ENCODE peak calls at places on chromosomes 13 and 19, in nine cellular contexts. K is epithelial cell of esophagus, A is adrenal gland, V is upper lobe of right lung, Z is neural progenitor cell, M is left ventricle myocardium inferior, Y is Peyer's patch, H is activated B cell treated with CpG ODN at 0.5 μM for 24 hours, I is breast epithelium. F is an unnamed sample.
A peak's percentile ranks its signal among the peaks of the same experiment; 100 is the strongest.

GRCh38 chr13:109785892-109786450 is 412 bp downstream of the IRS2 start:
- DNase-seq in K (no peak), A (peak; percentile 50), V (no peak), Z (no peak), M (no peak), Y (no peak), H (peak; percentile 34), I (no peak), F (no peak)

GRCh38 chr13:102597029-102598015 is 536 bp downstream of the TPP2 start:
- DNase-seq in K (peak; percentile 6), A (peak; percentile 41), V (no peak), Z (peak; percentile 42), M (peak; percentile 16), Y (peak; percentile 25), H (peak; percentile 40), I (no peak), F (peak; percentile 40)

GRCh38 chr19:34325961-34326360 is 39.0 kb upstream of the GPI start:
- DNase-seq in K (no peak), A (no peak), V (no peak), Z (no peak), M (no peak), Y (no peak), H (no peak), I (no peak), F (no peak)

GRCh38 chr19:42021185-42021584 is 27.2 kb upstream of the ATP1A3 start:
- DNase-seq in K (no peak), A (no peak), V (no peak), Z (no peak), M (no peak), Y (no peak), H (no peak), I (no peak), F (no peak)

GRCh38 chr19:13163609-13164364 is 13.6 kb downstream of the IER2 start:
- DNase-seq in K (peak; percentile 57), A (peak; percentile 77), V (peak; percentile 86), Z (peak; percentile 94), M (peak; percentile 67), Y (peak; percentile 74), H (peak; percentile 50), I (peak; percentile 76), F (no peak)

GRCh38 chr19:13062317-13062716 is 40.3 kb downstream of the LYL1 start:
- DNase-seq in K (no peak), A (no peak), V (no peak), Z (no peak), M (no peak), Y (no peak), H (no peak), I (no peak), F (no peak)

GRCh38 chr19:35449347-35450043 is 1.4 kb downstream of the FFAR2 start:
- DNase-seq in K (peak; percentile 19), A (no peak), V (no peak), Z (no peak), M (no peak), Y (no peak), H (no peak), I (no peak), F (no peak)

GRCh38 chr13:50712469-50712868 is 131.0 kb downstream of the DLEU7 start:
- DNase-seq in K (no peak), A (no peak), V (no peak), Z (no peak), M (no peak), Y (no peak), H (no peak), I (no peak), F (no peak)

GRCh38 chr19:8517551-8518442 is 3.8 kb upstream of the ZNF414 start:
- DNase-seq in K (no peak), A (peak; percentile 55), V (no peak), Z (no peak), M (no peak), Y (peak; percentile 66), H (no peak), I (no peak), F (peak; percentile 47)

GRCh38 chr19:49210108-49210900 is 52.7 kb downstream of the TRPM4 start:
- DNase-seq in K (peak; percentile 41), A (peak; percentile 75), V (peak; percentile 71), Z (peak; percentile 94), M (no peak), Y (no peak), H (peak; percentile 32), I (no peak), F (no peak)

GRCh38 chr19:10667867-10668266 is 13.7 kb downstream of the ILF3 start:
- DNase-seq in K (no peak), A (no peak), V (no peak), Z (no peak), M (no peak), Y (no peak), H (no peak), I (no peak), F (no peak)

GRCh38 chr13:112132142-112132541 is 65.2 kb downstream of the SOX1 start:
- DNase-seq in K (no peak), A (no peak), V (peak; percentile 48), Z (no peak), M (no peak), Y (no peak), H (no peak), I (no peak), F (no peak)

GRCh38 chr19:17243854-17244617 is 1.7 kb downstream of the NR2F6 start:
- DNase-seq in K (no peak), A (peak; percentile 78), V (peak; percentile 80), Z (peak; percentile 76), M (peak; percentile 75), Y (no peak), H (no peak), I (no peak), F (no peak)

GRCh38 chr13:82747948-82748347 is 1134.3 kb downstream of the SLITRK1 start:
- DNase-seq in K (no peak), A (no peak), V (no peak), Z (no peak), M (no peak), Y (no peak), H (no peak), I (no peak), F (no peak)

GRCh38 chr13:99214691-99215090 is 14.0 kb downstream of the UBAC2 start:
- DNase-seq in K (no peak), A (no peak), V (no peak), Z (no peak), M (no peak), Y (no peak), H (no peak), I (no peak), F (no peak)

GRCh38 chr13:95129004-95129403 is 172.2 kb downstream of the ABCC4 start:
- DNase-seq in K (no peak), A (no peak), V (no peak), Z (no peak), M (no peak), Y (no peak), H (no peak), I (no peak), F (no peak)

GRCh38 chr19:43718627-43719377 is 2.9 kb downstream of the IRGC start:
- DNase-seq in K (no peak), A (no peak), V (no peak), Z (no peak), M (no peak), Y (no peak), H (no peak), I (no peak), F (no peak)

GRCh38 chr19:55581145-55581827 is 638 bp upstream of the ZNF579 start:
- DNase-seq in K (peak; percentile 21), A (no peak), V (no peak), Z (peak; percentile 49), M (no peak), Y (no peak), H (no peak), I (no peak), F (no peak)

GRCh38 chr13:37118002-37118401 is 12.5 kb upstream of the CSNK1A1L start:
- DNase-seq in K (no peak), A (no peak), V (no peak), Z (no peak), M (peak; percentile 51), Y (no peak), H (no peak), I (no peak), F (no peak)
- TF ChIP-seq CTCF in K (no peak), A (no peak), V (no peak), Z (no peak), M (no peak), Y (no peak), H (no peak), I (no peak), F (no peak)

DNA sequence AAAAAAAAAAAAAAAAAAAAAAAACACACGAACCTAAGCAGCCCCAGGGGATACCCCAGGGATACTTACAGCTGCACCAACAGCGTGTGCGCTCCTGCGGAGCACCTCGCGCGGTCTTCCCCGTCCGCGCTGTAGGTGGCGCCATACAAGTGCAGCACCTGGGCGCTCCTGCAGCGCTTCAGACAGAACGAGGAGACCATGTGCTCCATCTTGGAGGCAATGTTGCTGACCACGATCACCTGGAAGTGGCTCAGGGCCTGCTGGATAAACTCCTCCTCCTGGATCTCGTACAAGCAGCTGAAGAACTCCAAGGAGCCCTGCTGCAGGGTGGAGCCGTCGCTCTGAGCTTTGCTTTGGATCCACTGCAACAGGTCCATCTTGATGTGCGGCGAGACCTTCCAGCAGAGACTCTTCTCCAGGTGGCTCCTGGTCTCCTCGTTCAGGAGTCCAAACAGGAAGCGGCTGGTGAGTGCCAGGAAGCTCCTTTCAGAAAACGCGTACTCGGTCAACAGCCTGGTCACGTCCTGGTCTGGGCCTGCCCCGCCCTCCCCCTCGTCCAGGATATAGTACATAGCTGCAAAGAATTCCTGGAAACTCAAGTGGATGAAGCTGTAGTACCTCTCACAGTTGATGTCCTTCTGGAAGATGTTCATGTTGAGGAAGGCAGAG is 14.5 kb downstream of the NLRP12 start:
- DNase-seq in K (no peak), A (no peak), V (no peak), Z (peak; percentile 50), M (no peak), Y (no peak), H (no peak), I (no peak), F (no peak)
- TF ChIP-seq CTCF in K (no peak), A (no peak), V (peak; percentile 22), Z (peak; percentile 50), M (peak; percentile 20), Y (no peak), H (no peak), I (no peak), F (no peak)

GRCh38 chr13:73623281-73623680 is 510.9 kb downstream of the KLF12 start:
- DNase-seq in K (no peak), A (no peak), V (no peak), Z (no peak), M (no peak), Y (no peak), H (no peak), I (no peak), F (no peak)
- TF ChIP-seq CTCF in K (no peak), A (no peak), V (no peak), Z (no peak), M (no peak), Y (no peak), H (no peak), I (no peak), F (no peak)

DNA sequence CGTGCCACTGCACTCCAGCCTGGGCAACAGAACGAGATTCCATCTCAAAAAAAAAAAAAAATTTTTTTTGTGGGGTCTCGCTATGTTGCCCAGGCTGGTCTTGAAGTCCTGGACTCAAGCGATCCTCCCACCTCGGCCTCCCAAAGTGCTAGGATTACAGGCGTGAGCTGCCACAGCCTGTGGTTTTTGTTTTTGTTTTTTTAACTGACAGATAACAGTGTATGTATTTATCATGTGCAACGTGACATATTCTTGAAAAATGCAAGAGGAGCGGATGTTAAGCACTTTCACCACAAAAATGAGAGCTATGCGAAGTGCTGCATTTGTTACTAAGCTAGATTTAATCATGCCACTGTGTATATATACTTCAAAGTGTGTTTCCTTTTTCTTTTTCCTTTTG is 49.0 kb downstream of the ARHGEF18 start:
- DNase-seq in K (peak; percentile 85), A (no peak), V (no peak), Z (no peak), M (no peak), Y (no peak), H (no peak), I (no peak), F (no peak)
- TF ChIP-seq CTCF in K (no peak), A (no peak), V (no peak), Z (no peak), M (no peak), Y (no peak), H (no peak), I (no peak), F (no peak)